ENCODE peak calls at places on chromosome 13, in seven cellular contexts. L, F, I, H, S, K and M are unnamed samples.

GRCh38 chr13:92806215-92806614 is 420.4 kb upstream of the GPC6 start:
- DNase-seq in H (no peak), F (no peak), L (no peak), S (no peak), K (no peak), I (no peak), M (peak)

GRCh38 chr13:106100261-106100919 is 435.1 kb downstream of the EFNB2 start:
- DNase-seq in S (no peak), H (no peak), I (no peak), K (no peak), F (peak), L (peak), M (no peak)

GRCh38 chr13:111897846-111898215 is 169.1 kb upstream of the SOX1 start:
- DNase-seq in I (no peak), L (no peak), S (no peak), K (no peak), F (no peak), H (no peak), M (no peak)

GRCh38 chr13:72963762-72964161 is 95.0 kb upstream of the KLF5 start:
- DNase-seq in I (no peak), H (no peak), F (no peak), S (no peak), K (no peak), L (no peak), M (no peak)

GRCh38 chr13:40026174-40026585 is 370.7 kb downstream of the COG6 start:
- DNase-seq in F (no peak), L (no peak), I (peak), S (no peak), K (no peak), H (no peak), M (no peak)

GRCh38 chr13:32446778-32447465 is 19.0 kb upstream of the N4BP2L1 start:
- DNase-seq in L (no peak), H (no peak), K (no peak), S (no peak), F (no peak), I (no peak), M (no peak)

GRCh38 chr13:79581870-79582315 is 100.9 kb downstream of the NDFIP2 start:
- DNase-seq in K (no peak), F (no peak), H (no peak), I (no peak), S (no peak), L (peak), M (no peak)

GRCh38 chr13:20499986-20500385 is 25.7 kb downstream of the CRYL1 start:
- DNase-seq in H (no peak), F (no peak), S (no peak), K (no peak), L (no peak), I (no peak), M (no peak)

GRCh38 chr13:42110410-42111155 is 62.1 kb downstream of the DGKH start:
- DNase-seq in F (no peak), H (peak), S (peak), K (peak), I (peak), L (peak), M (peak)

GRCh38 chr13:21670006-21670882 is 629 bp upstream of the FGF9 start:
- DNase-seq in L (no peak), H (peak), F (no peak), S (peak), K (no peak), I (no peak), M (peak)

GRCh38 chr13:74158028-74158427 is 23.8 kb upstream of the KLF12 start:
- DNase-seq in S (no peak), L (no peak), H (no peak), I (no peak), F (no peak), K (no peak), M (no peak)

GRCh38 chr13:30880151-30880551 is 25.9 kb upstream of the MEDAG start:
- DNase-seq in F (no peak), L (no peak), I (no peak), S (no peak), H (no peak), K (no peak), M (no peak)

GRCh38 chr13:86960876-86961275 is 710.3 kb upstream of the SLITRK5 start:
- DNase-seq in K (no peak), L (no peak), H (no peak), S (no peak), F (no peak), I (no peak), M (no peak)

GRCh38 chr13:48977973-48978372 is 2.3 kb downstream of the FNDC3A start:
- DNase-seq in I (no peak), S (no peak), K (no peak), H (no peak), L (no peak), F (no peak), M (no peak)

GRCh38 chr13:29845440-29846056 is 4.9 kb downstream of the UBL3 start:
- DNase-seq in H (no peak), L (no peak), S (no peak), K (no peak), F (no peak), I (no peak), M (no peak)

GRCh38 chr13:31545616-31546015 is 193.7 kb upstream of the RXFP2 start:
- DNase-seq in H (no peak), S (no peak), F (no peak), K (no peak), I (no peak), L (no peak), M (no peak)

GRCh38 chr13:73903561-73903960 is 230.6 kb downstream of the KLF12 start:
- DNase-seq in F (no peak), I (no peak), L (no peak), H (no peak), S (no peak), K (no peak), M (no peak)

GRCh38 chr13:114109646-114110045 is 22.8 kb downstream of the RASA3 start:
- DNase-seq in K (no peak), H (peak), L (no peak), F (no peak), S (no peak), I (no peak), M (no peak)

GRCh38 chr13:23381877-23382276 is 51.6 kb downstream of the SACS start:
- DNase-seq in L (no peak), F (no peak), S (no peak), H (peak), K (no peak), I (no peak), M (no peak)

GRCh38 chr13:24270639-24271131 is 38.7 kb upstream of the C1QTNF9 start:
- DNase-seq in K (peak), I (peak), F (no peak), S (no peak), L (no peak), H (peak), M (no peak)

GRCh38 chr13:41693434-41693833 is 236.1 kb downstream of the RGCC start:
- DNase-seq in S (no peak), I (no peak), K (no peak), F (no peak), H (no peak), L (no peak), M (no peak)

GRCh38 chr13:90943961-90944360 is 403.5 kb upstream of the MIR17HG start:
- DNase-seq in L (no peak), F (no peak), S (no peak), K (no peak), I (no peak), H (no peak), M (no peak)

GRCh38 chr13:24683370-24683769 is 3.2 kb downstream of the ATP12A start:
- DNase-seq in K (peak), L (no peak), S (no peak), H (no peak), I (no peak), F (no peak), M (no peak)

GRCh38 chr13:50989476-50989875 is 79.9 kb downstream of the RNASEH2B start:
- DNase-seq in S (peak), K (peak), H (peak), I (no peak), L (no peak), F (no peak), M (peak)

GRCh38 chr13:40313269-40314200 is 352.9 kb downstream of the FOXO1 start:
- DNase-seq in I (no peak), L (no peak), K (peak), S (no peak), H (no peak), F (no peak), M (no peak)

GRCh38 chr13:48783181-48783630 is 129.5 kb downstream of the CYSLTR2 start:
- DNase-seq in I (no peak), L (no peak), H (no peak), K (peak), S (no peak), F (no peak), M (peak)

GRCh38 chr13:113453962-113454361 is 674 bp upstream of the ADPRHL1 start:
- DNase-seq in H (peak), F (no peak), L (no peak), K (no peak), I (no peak), S (no peak), M (no peak)

GRCh38 chr13:98397221-98397620 is 179.7 kb downstream of the STK24 start:
- DNase-seq in H (no peak), S (no peak), L (no peak), K (no peak), I (no peak), F (no peak), M (peak)

GRCh38 chr13:30787747-30788535 is 52.6 kb downstream of the ALOX5AP start:
- DNase-seq in I (no peak), H (no peak), S (no peak), K (no peak), L (no peak), F (no peak), M (no peak)

GRCh38 chr13:75749407-75749806 is 113.3 kb downstream of the LMO7 start:
- DNase-seq in L (no peak), H (no peak), K (no peak), S (no peak), F (no peak), I (no peak), M (no peak)

GRCh38 chr13:49641810-49642291 is 13.5 kb downstream of the ARL11 start:
- DNase-seq in K (no peak), I (no peak), H (no peak), L (no peak), S (peak), F (no peak), M (no peak)

GRCh38 chr13:63741029-63741813 is 2325.6 kb upstream of the PCDH20 start:
- DNase-seq in L (no peak), K (no peak), S (no peak), I (no peak), F (no peak), H (no peak), M (no peak)

GRCh38 chr13:23325191-23325590 is 108.3 kb downstream of the SACS start:
- DNase-seq in F (no peak), S (no peak), L (no peak), H (no peak), K (peak), I (peak), M (no peak)

DNA sequence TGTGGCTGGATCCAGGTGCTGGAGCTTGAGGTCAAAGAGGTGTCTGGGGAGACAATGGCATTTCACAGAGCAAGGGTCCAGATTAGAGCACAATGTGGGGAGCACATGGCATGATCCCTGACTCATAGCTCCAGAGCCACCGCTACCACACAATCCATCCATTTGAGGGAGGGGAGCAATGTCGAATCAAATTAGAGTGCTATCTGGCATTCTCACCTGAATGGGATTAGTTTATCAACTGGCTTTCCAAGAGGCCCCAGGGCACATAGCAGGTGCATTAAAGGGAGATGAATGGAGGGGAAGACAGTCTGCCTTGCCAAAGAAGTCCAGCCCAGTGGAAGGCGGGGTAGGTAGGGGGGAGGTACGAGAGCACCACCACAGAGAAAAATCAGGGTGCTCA is 194.4 kb upstream of the GPR12 start:
- DNase-seq in L (no peak), F (no peak), K (no peak), H (no peak), S (no peak), I (no peak), M (no peak)
- TF ChIP-seq JUND in L (no peak), F (no peak), K (no peak), H (no peak), S (no peak), I (no peak), M (no peak)

GRCh38 chr13:43407023-43407581 is 379.7 kb downstream of the ENOX1 start:
- DNase-seq in F (no peak), L (no peak), H (no peak), S (no peak), K (no peak), I (no peak), M (no peak)
- TF ChIP-seq JUND in F (no peak), L (no peak), H (no peak), S (no peak), K (no peak), I (no peak), M (no peak)

GRCh38 chr13:52599853-52600603 is 42.2 kb upstream of the HNRNPA1L2 start:
- DNase-seq in K (no peak), I (no peak), H (peak), S (no peak), L (no peak), F (no peak), M (peak)

GRCh38 chr13:52597676-52598075 is 44.6 kb upstream of the HNRNPA1L2 start:
- DNase-seq in I (no peak), L (no peak), F (no peak), K (no peak), H (no peak), S (no peak), M (no peak)

GRCh38 chr13:52600666-52601065 is 41.6 kb upstream of the HNRNPA1L2 start:
- DNase-seq in L (no peak), I (no peak), F (no peak), S (no peak), K (no peak), H (no peak), M (no peak)

DNA sequence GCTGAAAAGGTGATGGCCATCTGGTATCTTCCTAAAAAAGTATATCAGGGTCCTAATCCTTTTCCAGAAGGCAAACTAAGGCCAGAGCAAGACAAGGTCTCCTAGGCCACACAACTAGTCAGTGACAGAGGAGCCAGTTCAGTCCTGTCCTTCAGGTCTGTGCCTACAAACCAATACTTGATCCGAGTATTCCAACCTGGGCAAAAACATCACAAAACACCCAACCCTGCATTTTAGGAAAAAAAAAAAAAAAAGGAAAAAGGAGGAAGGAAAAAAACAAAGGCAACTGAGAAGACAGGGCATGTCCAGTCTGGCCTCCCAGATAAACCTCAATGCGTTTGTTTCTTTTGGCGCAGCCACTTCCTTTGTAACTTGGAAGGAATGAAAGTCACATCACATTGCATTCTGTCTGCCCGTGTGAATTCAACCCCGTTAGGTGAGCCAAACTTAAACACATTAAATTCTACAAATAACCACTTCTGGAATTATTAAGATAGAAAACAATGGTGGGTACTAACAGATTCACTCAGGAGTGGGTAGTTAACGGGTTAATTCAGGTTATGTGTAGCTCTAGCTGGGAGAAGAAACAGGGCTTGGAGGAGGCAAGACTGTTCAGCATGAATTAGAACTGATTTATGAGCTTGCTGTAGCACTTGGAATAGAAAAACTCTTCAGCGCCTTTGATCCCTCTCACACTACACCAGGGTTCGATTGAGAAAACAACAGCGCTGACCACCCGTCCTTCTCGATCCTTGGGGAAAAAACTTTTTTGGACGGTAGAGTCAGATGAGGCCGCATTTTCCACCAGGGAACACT is 43.0 kb upstream of the HNRNPA1L2 start:
- DNase-seq in S (no peak), K (no peak), I (no peak), L (no peak), H (no peak), F (no peak), M (peak)
- TF ChIP-seq JUND in S (no peak), K (no peak), I (no peak), L (no peak), H (no peak), F (no peak), M (no peak)

GRCh38 chr13:34258646-34259386 is 440.9 kb downstream of the RFC3 start:
- DNase-seq in L (no peak), I (no peak), F (no peak), H (peak), S (no peak), K (no peak), M (no peak)
- TF ChIP-seq JUND in L (no peak), I (no peak), F (no peak), H (peak), S (no peak), K (no peak), M (no peak)

GRCh38 chr13:110886475-110887241 is 28.2 kb downstream of the ANKRD10 start:
- DNase-seq in H (no peak), S (no peak), F (no peak), K (no peak), I (no peak), L (no peak), M (no peak)

GRCh38 chr13:110885516-110885915 is 29.4 kb downstream of the ANKRD10 start:
- DNase-seq in L (no peak), K (no peak), H (no peak), S (no peak), I (no peak), F (no peak), M (no peak)

GRCh38 chr13:110887955-110888333 is 26.9 kb downstream of the ANKRD10 start:
- DNase-seq in L (no peak), K (no peak), F (no peak), H (no peak), I (no peak), S (no peak), M (no peak)

GRCh38 chr13:110887242-110887954 is 27.5 kb downstream of the ANKRD10 start:
- DNase-seq in S (no peak), I (no peak), K (no peak), L (no peak), F (no peak), H (no peak), M (no peak)

GRCh38 chr13:110885966-110886365 is 28.9 kb downstream of the ANKRD10 start:
- DNase-seq in L (no peak), K (no peak), S (no peak), H (no peak), I (no peak), F (no peak), M (peak)
- TF ChIP-seq JUND in L (no peak), K (no peak), S (no peak), H (no peak), I (no peak), F (no peak), M (no peak)

GRCh38 chr13:55361141-55361540 is 1779.6 kb upstream of the PRR20A start:
- DNase-seq in K (no peak), H (no peak), S (no peak), F (no peak), I (no peak), L (no peak), M (no peak)
- TF ChIP-seq JUND in K (no peak), H (no peak), S (no peak), F (no peak), I (no peak), L (no peak), M (no peak)